ENCODE peak calls at places on chromosomes 7 and 10, in nine cellular contexts. One of them, this sample, is unnamed.

GRCh38 chr7:36116347-36117200 is 36.5 kb upstream of the EEPD1 start:
- DNase-seq in fibroblast of lung: peak
- DNase-seq in ELR: peak
- DNase-seq in stimulated activated naive B cell treated with anti-CD40 and anti-IgM and Interleukin-4, amounts not matched to agents 10 μg/mL and 1 μg/mL and 100 μg/mL, for 72 hours: no peak
- DNase-seq in NCI-H1105 treated with DMSO at 0.1 percent for 48 hours: no peak
- DNase-seq in posterior vena cava: no peak
- DNase-seq in suprapubic skin: no peak
- DNase-seq in pons: no peak
- DNase-seq in AG09319: no peak
- DNase-seq in this sample: no peak

GRCh38 chr10:10644317-10645111 is 373.2 kb upstream of the CELF2 start:
- DNase-seq in fibroblast of lung: peak
- DNase-seq in ELR: no peak
- DNase-seq in stimulated activated naive B cell treated with anti-CD40 and anti-IgM and Interleukin-4, amounts not matched to agents 10 μg/mL and 1 μg/mL and 100 μg/mL, for 72 hours: no peak
- DNase-seq in NCI-H1105 treated with DMSO at 0.1 percent for 48 hours: no peak
- DNase-seq in posterior vena cava: peak
- DNase-seq in suprapubic skin: no peak
- DNase-seq in pons: peak
- DNase-seq in AG09319: no peak
- DNase-seq in this sample: peak

GRCh38 chr10:7218974-7219373 is 191.9 kb downstream of the SFMBT2 start:
- DNase-seq in fibroblast of lung: peak
- DNase-seq in ELR: no peak
- DNase-seq in stimulated activated naive B cell treated with anti-CD40 and anti-IgM and Interleukin-4, amounts not matched to agents 10 μg/mL and 1 μg/mL and 100 μg/mL, for 72 hours: no peak
- DNase-seq in NCI-H1105 treated with DMSO at 0.1 percent for 48 hours: no peak
- DNase-seq in posterior vena cava: no peak
- DNase-seq in suprapubic skin: no peak
- DNase-seq in pons: no peak
- DNase-seq in AG09319: no peak
- DNase-seq in this sample: no peak

GRCh38 chr7:112201421-112201820 is 4.8 kb downstream of the DOCK4 start:
- DNase-seq in fibroblast of lung: peak
- DNase-seq in ELR: peak
- DNase-seq in stimulated activated naive B cell treated with anti-CD40 and anti-IgM and Interleukin-4, amounts not matched to agents 10 μg/mL and 1 μg/mL and 100 μg/mL, for 72 hours: no peak
- DNase-seq in NCI-H1105 treated with DMSO at 0.1 percent for 48 hours: no peak
- DNase-seq in posterior vena cava: no peak
- DNase-seq in suprapubic skin: no peak
- DNase-seq in pons: no peak
- DNase-seq in AG09319: no peak
- DNase-seq in this sample: peak

GRCh38 chr10:6953131-6953834 is 373.2 kb upstream of the PRKCQ start:
- DNase-seq in fibroblast of lung: no peak
- DNase-seq in ELR: no peak
- DNase-seq in stimulated activated naive B cell treated with anti-CD40 and anti-IgM and Interleukin-4, amounts not matched to agents 10 μg/mL and 1 μg/mL and 100 μg/mL, for 72 hours: no peak
- DNase-seq in NCI-H1105 treated with DMSO at 0.1 percent for 48 hours: no peak
- DNase-seq in posterior vena cava: no peak
- DNase-seq in suprapubic skin: no peak
- DNase-seq in pons: no peak
- DNase-seq in AG09319: no peak
- DNase-seq in this sample: no peak

GRCh38 chr10:126616737-126617136 is 53.8 kb downstream of the C10orf90 start:
- DNase-seq in fibroblast of lung: no peak
- DNase-seq in ELR: no peak
- DNase-seq in stimulated activated naive B cell treated with anti-CD40 and anti-IgM and Interleukin-4, amounts not matched to agents 10 μg/mL and 1 μg/mL and 100 μg/mL, for 72 hours: no peak
- DNase-seq in NCI-H1105 treated with DMSO at 0.1 percent for 48 hours: no peak
- DNase-seq in posterior vena cava: no peak
- DNase-seq in suprapubic skin: no peak
- DNase-seq in pons: no peak
- DNase-seq in AG09319: no peak
- DNase-seq in this sample: no peak

GRCh38 chr7:120278773-120279172 is 5.8 kb downstream of the KCND2 start:
- DNase-seq in fibroblast of lung: no peak
- DNase-seq in ELR: no peak
- DNase-seq in stimulated activated naive B cell treated with anti-CD40 and anti-IgM and Interleukin-4, amounts not matched to agents 10 μg/mL and 1 μg/mL and 100 μg/mL, for 72 hours: no peak
- DNase-seq in NCI-H1105 treated with DMSO at 0.1 percent for 48 hours: peak
- DNase-seq in posterior vena cava: no peak
- DNase-seq in suprapubic skin: no peak
- DNase-seq in pons: no peak
- DNase-seq in AG09319: no peak
- DNase-seq in this sample: no peak

GRCh38 chr10:75788394-75789205 is 357.2 kb downstream of the LRMDA start:
- DNase-seq in fibroblast of lung: peak
- DNase-seq in ELR: peak
- DNase-seq in stimulated activated naive B cell treated with anti-CD40 and anti-IgM and Interleukin-4, amounts not matched to agents 10 μg/mL and 1 μg/mL and 100 μg/mL, for 72 hours: no peak
- DNase-seq in NCI-H1105 treated with DMSO at 0.1 percent for 48 hours: no peak
- DNase-seq in posterior vena cava: no peak
- DNase-seq in suprapubic skin: no peak
- DNase-seq in pons: peak
- DNase-seq in AG09319: no peak
- DNase-seq in this sample: no peak

GRCh38 chr7:87131806-87132205 is 20.4 kb upstream of the DMTF1 start:
- DNase-seq in fibroblast of lung: no peak
- DNase-seq in ELR: no peak
- DNase-seq in stimulated activated naive B cell treated with anti-CD40 and anti-IgM and Interleukin-4, amounts not matched to agents 10 μg/mL and 1 μg/mL and 100 μg/mL, for 72 hours: no peak
- DNase-seq in NCI-H1105 treated with DMSO at 0.1 percent for 48 hours: no peak
- DNase-seq in posterior vena cava: no peak
- DNase-seq in suprapubic skin: no peak
- DNase-seq in pons: no peak
- DNase-seq in AG09319: no peak
- DNase-seq in this sample: no peak

GRCh38 chr7:112238852-112239610 is 32.5 kb downstream of the ZNF277 start:
- DNase-seq in fibroblast of lung: peak
- DNase-seq in ELR: peak
- DNase-seq in stimulated activated naive B cell treated with anti-CD40 and anti-IgM and Interleukin-4, amounts not matched to agents 10 μg/mL and 1 μg/mL and 100 μg/mL, for 72 hours: no peak
- DNase-seq in NCI-H1105 treated with DMSO at 0.1 percent for 48 hours: no peak
- DNase-seq in posterior vena cava: no peak
- DNase-seq in suprapubic skin: no peak
- DNase-seq in pons: no peak
- DNase-seq in AG09319: no peak
- DNase-seq in this sample: peak

This sample was measured in brain microvascular endothelial cell.